ENCODE peak calls at places on chromosomes 2 and 18, in seven cellular contexts. U, S, G, O, A, W and J are unnamed samples.
A peak's percentile ranks its signal among the peaks of the same experiment; 100 is the strongest.

GRCh38 chr2:175631247-175631628 is 370.8 kb downstream of the LNPK start:
- DNase-seq in U (no peak), S (no peak), G (no peak), O (no peak), A (no peak), W (no peak), J (no peak)

GRCh38 chr2:131105950-131106801 is 1.0 kb downstream of the PLEKHB2 start:
- DNase-seq in U (peak; percentile 64), S (no peak), G (no peak), O (peak; percentile 58), A (peak; percentile 67), W (peak; percentile 84), J (peak; percentile 64)

GRCh38 chr2:7430869-7431641 is 513.8 kb downstream of the RNF144A start:
- DNase-seq in U (peak; percentile 82), S (no peak), G (no peak), O (peak; percentile 87), A (peak; percentile 88), W (peak; percentile 93), J (peak; percentile 75)

GRCh38 chr2:44009136-44009744 is 13.5 kb upstream of the LRPPRC start:
- DNase-seq in U (no peak), S (no peak), G (no peak), O (no peak), A (no peak), W (no peak), J (no peak)

GRCh38 chr2:240797500-240797895 is 22.5 kb downstream of the KIF1A start:
- DNase-seq in U (no peak), S (no peak), G (no peak), O (peak; percentile 27), A (no peak), W (peak; percentile 66), J (no peak)

GRCh38 chr2:130823886-130824491 is 12.7 kb upstream of the ARHGEF4 start:
- DNase-seq in U (peak; percentile 66), S (no peak), G (no peak), O (no peak), A (no peak), W (peak; percentile 74), J (peak; percentile 75)

GRCh38 chr18:48952287-48953095 is 1.7 kb upstream of the SMAD7 start:
- DNase-seq in U (peak; percentile 78), S (no peak), G (peak; percentile 39), O (peak; percentile 90), A (peak; percentile 95), W (peak; percentile 91), J (peak; percentile 71)

GRCh38 chr2:3229221-3229620 is 148.4 kb downstream of the EIPR1 start:
- DNase-seq in U (no peak), S (no peak), G (no peak), O (no peak), A (no peak), W (no peak), J (no peak)

GRCh38 chr18:49183921-49184320 is 233.2 kb upstream of the SMAD7 start:
- DNase-seq in U (no peak), S (no peak), G (no peak), O (no peak), A (no peak), W (no peak), J (no peak)

GRCh38 chr2:28772351-28772750 is 20.7 kb downstream of the PPP1CB start:
- DNase-seq in U (no peak), S (no peak), G (no peak), O (no peak), A (no peak), W (no peak), J (no peak)

GRCh38 chr2:213187833-213188532 is 36.6 kb upstream of the IKZF2 start:
- DNase-seq in U (no peak), S (no peak), G (no peak), O (peak; percentile 34), A (peak; percentile 98), W (no peak), J (no peak)

GRCh38 chr2:181058378-181059269 is 78.2 kb downstream of the UBE2E3 start:
- DNase-seq in U (peak; percentile 74), S (no peak), G (peak; percentile 18), O (no peak), A (peak; percentile 65), W (no peak), J (peak; percentile 22)